ENCODE peak calls at places on chromosomes 3 and 15, in seven cellular contexts. G is fibroblast of lung, O is progenitor cell of endocrine pancreas, Q is lower lobe of right lung, J is coronary artery, N is neural crest cell, B is H9. T is an unnamed sample.

GRCh38 chr15:65954289-65954741 is 85.0 kb downstream of the RAB11A start:
- DNase-seq in G (peak), O (no peak), Q (no peak), J (no peak), N (peak), B (peak), T (peak)

GRCh38 chr3:24110051-24110450 is 165.0 kb downstream of the NR1D2 start:
- DNase-seq in G (no peak), O (no peak), Q (no peak), J (no peak), N (no peak), B (no peak), T (no peak)

GRCh38 chr3:198030726-198031125 is 70.7 kb downstream of the LMLN start:
- DNase-seq in G (no peak), O (no peak), Q (no peak), J (no peak), N (no peak), B (no peak), T (no peak)

GRCh38 chr15:82803793-82804574 is 1.9 kb downstream of the FSD2 start:
- DNase-seq in G (peak), O (no peak), Q (no peak), J (no peak), N (no peak), B (no peak), T (no peak)

GRCh38 chr15:87498545-87498944 is 758.0 kb downstream of the NTRK3 start:
- DNase-seq in G (peak), O (no peak), Q (no peak), J (no peak), N (no peak), B (no peak), T (no peak)

GRCh38 chr15:87739866-87740265 is 516.7 kb downstream of the NTRK3 start:
- DNase-seq in G (peak), O (no peak), Q (no peak), J (no peak), N (no peak), B (no peak), T (no peak)

GRCh38 chr3:98223907-98224672 is 40.0 kb upstream of the OR5H6 start:
- DNase-seq in G (no peak), O (no peak), Q (no peak), J (no peak), N (no peak), B (no peak), T (no peak)

GRCh38 chr3:105367063-105367405 is 325 bp downstream of the ALCAM start:
- DNase-seq in G (no peak), O (no peak), Q (peak), J (peak), N (peak), B (peak), T (peak)

GRCh38 chr3:127394984-127395662 is 107.3 kb upstream of the PRR20G start:
- DNase-seq in G (no peak), O (no peak), Q (no peak), J (peak), N (no peak), B (no peak), T (no peak)

GRCh38 chr3:88640581-88640980 is 466.8 kb upstream of the EPHA3 start:
- DNase-seq in G (peak), O (no peak), Q (no peak), J (no peak), N (no peak), B (no peak), T (no peak)

GRCh38 chr15:42137461-42138261 is 18.8 kb downstream of the PLA2G4F start:
- DNase-seq in G (peak), O (no peak), Q (no peak), J (no peak), N (peak), B (peak), T (peak)

GRCh38 chr3:112752092-112752512 is 94.6 kb downstream of the CD200R1L start:
- DNase-seq in G (peak), O (no peak), Q (no peak), J (no peak), N (no peak), B (no peak), T (no peak)

GRCh38 chr3:62049033-62049432 is 324.3 kb downstream of the FEZF2 start:
- DNase-seq in G (peak), O (no peak), Q (no peak), J (no peak), N (no peak), B (no peak), T (no peak)

GRCh38 chr3:105965384-105965783 is 96.6 kb upstream of the CBLB start:
- DNase-seq in G (peak), O (no peak), Q (no peak), J (no peak), N (no peak), B (no peak), T (no peak)

DNA sequence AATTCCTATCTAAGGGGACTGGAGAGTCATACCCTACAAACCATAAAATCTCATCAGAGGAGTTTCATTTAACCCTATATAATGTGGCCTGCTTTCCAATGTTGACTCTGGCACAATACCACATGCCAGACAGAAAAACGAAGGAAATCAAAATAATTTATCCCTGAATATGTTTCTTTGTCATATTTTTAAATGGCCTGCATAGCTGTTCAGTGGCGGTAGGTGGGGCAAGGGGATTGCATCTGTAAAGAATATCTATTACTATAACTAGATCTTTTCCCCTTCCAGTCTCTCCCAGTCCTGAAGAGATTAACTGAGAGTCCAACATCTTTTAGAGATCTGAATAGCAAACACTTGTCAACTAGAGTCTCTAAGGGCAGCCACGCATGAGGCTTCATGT is 278.1 kb upstream of the CTNNB1 start:
- DNase-seq in G (no peak), O (no peak), Q (no peak), J (no peak), N (no peak), B (no peak), T (no peak)
- TF ChIP-seq CTCF in G (no peak), O (no peak), Q (no peak), J (no peak), N (no peak), B (no peak), T (no peak)

GRCh38 chr15:53196235-53196634 is 406.1 kb upstream of the ONECUT1 start:
- DNase-seq in G (no peak), O (no peak), Q (no peak), J (no peak), N (peak), B (no peak), T (no peak)

GRCh38 chr15:53202876-53203275 is 412.7 kb upstream of the ONECUT1 start:
- DNase-seq in G (no peak), O (no peak), Q (no peak), J (no peak), N (no peak), B (no peak), T (no peak)

GRCh38 chr15:53193149-53193548 is 403.0 kb upstream of the ONECUT1 start:
- DNase-seq in G (peak), O (no peak), Q (no peak), J (no peak), N (peak), B (no peak), T (no peak)

DNA sequence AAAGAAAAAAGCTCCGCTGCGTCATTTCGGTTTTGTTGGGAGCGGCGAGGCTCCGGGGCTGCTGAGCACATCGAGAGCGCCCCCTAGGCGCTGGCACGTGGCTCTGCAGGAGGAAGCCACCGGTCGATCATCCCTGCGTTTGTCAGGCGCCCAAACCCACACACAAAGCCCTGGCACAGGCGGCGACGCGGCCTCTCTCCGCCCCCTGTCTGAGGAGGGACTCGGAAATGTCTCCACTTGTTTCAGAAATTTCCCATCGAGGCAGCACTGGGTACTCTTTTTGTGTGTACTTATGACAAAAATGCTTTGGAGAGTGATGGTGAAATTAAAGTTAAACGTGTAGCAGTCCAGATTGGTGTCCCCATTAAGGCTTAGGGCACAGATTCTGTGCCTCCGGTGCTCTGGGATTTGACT is 407.3 kb upstream of the ONECUT1 start:
- DNase-seq in G (peak), O (peak), Q (peak), J (no peak), N (peak), B (peak), T (peak)
- TF ChIP-seq CTCF in G (peak), O (peak), Q (peak), J (peak), N (peak), B (peak), T (peak)

DNA sequence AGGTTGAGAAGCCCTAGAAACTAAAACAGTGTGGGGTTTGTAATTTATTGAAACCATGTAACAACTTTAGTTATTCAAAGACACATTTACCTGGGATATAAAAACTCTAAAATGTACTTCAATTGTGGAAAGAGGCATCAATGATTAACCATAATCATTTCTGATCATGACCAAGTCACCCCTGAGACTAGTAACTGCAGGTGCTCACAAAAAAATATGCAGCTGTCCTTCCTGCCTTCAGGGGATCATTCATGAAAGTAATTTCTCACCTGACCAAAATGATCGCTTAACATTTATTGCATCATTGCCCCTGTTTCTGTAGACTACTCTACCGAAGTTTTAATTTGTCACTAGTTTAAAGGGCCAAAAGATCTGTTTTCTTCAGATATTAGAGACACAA is 9.0 kb downstream of the ACP3 start:
- DNase-seq in G (no peak), O (no peak), Q (no peak), J (no peak), N (no peak), B (no peak), T (no peak)
- TF ChIP-seq CTCF in G (no peak), O (no peak), Q (no peak), J (no peak), N (no peak), B (no peak), T (no peak)

GRCh38 chr3:100210777-100211145 is 50.0 kb upstream of the TBC1D23 start:
- DNase-seq in G (peak), O (no peak), Q (no peak), J (no peak), N (no peak), B (peak), T (no peak)

GRCh38 chr3:100216713-100217112 is 44.1 kb upstream of the TBC1D23 start:
- DNase-seq in G (peak), O (no peak), Q (no peak), J (no peak), N (no peak), B (no peak), T (no peak)

GRCh38 chr3:100209948-100210776 is 50.6 kb upstream of the TBC1D23 start:
- DNase-seq in G (no peak), O (no peak), Q (no peak), J (no peak), N (no peak), B (no peak), T (no peak)

GRCh38 chr3:100214574-100214964 is 46.2 kb upstream of the TBC1D23 start:
- DNase-seq in G (no peak), O (no peak), Q (no peak), J (no peak), N (no peak), B (no peak), T (no peak)

DNA sequence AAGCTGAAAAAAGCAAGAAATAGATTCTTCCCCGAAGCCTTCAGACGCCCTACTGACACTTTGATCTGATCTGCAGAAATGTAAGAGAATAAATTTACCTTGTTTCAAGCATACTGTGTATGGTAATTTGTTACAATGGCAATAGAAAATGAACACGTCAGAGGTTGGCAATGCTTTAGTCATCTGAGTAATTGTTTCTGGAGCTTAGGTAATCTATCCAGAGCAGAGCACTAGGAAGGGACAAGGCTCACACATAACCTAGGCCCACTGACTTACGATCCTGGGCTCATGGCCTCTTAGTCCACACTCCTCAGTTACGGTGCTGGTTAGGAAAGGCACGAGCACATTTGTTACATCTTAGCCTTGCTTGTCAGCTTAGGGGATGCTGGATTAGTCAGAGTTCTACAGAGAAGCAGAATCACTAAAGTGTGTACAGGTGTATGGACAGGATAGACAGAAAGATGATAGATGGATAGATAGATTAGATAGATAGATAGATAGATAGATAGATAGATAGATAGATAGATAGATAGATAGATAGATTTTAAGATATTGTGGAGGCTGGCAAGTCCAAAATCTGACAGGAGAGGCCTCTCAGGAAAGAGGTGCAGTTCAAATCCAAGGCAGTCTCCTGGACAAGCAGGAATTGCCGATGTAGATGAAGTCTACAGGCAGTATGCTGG is 46.8 kb upstream of the TBC1D23 start:
- DNase-seq in G (peak), O (no peak), Q (no peak), J (no peak), N (no peak), B (no peak), T (no peak)
- TF ChIP-seq CTCF in G (no peak), O (no peak), Q (no peak), J (no peak), N (no peak), B (no peak), T (no peak)

GRCh38 chr3:71917540-71917939 is 132.6 kb upstream of the PROK2 start:
- DNase-seq in G (no peak), O (no peak), Q (no peak), J (no peak), N (no peak), B (no peak), T (no peak)

GRCh38 chr3:71916747-71917369 is 131.9 kb upstream of the PROK2 start:
- DNase-seq in G (peak), O (no peak), Q (no peak), J (no peak), N (no peak), B (no peak), T (no peak)

GRCh38 chr3:71919572-71919971 is 134.6 kb upstream of the PROK2 start:
- DNase-seq in G (no peak), O (no peak), Q (no peak), J (no peak), N (no peak), B (no peak), T (no peak)

GRCh38 chr3:71924721-71925120 is 139.8 kb upstream of the PROK2 start:
- DNase-seq in G (no peak), O (no peak), Q (no peak), J (no peak), N (no peak), B (no peak), T (no peak)

DNA sequence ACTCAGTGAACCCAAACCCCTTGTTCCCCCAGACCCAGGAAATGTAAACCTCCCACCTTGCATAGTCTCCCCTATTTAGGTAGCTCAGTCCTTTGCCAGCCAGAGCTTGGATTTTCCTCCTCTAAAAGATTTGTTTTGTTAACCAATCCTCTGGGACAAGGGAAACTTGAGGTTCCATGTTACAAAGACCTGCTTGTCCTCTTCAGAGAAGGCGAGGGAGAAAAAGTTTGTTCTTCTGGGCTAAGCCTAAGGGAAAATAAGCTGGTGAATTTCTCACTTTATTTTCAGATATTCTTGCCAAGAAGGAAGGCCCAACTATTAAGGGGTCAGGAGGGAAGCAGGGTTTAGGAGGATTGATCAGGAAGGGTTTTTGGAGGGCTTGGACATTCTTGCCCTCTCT is 136.1 kb upstream of the PROK2 start:
- DNase-seq in G (no peak), O (no peak), Q (no peak), J (no peak), N (no peak), B (no peak), T (no peak)
- TF ChIP-seq CTCF in G (no peak), O (no peak), Q (no peak), J (no peak), N (no peak), B (no peak), T (no peak)

DNA sequence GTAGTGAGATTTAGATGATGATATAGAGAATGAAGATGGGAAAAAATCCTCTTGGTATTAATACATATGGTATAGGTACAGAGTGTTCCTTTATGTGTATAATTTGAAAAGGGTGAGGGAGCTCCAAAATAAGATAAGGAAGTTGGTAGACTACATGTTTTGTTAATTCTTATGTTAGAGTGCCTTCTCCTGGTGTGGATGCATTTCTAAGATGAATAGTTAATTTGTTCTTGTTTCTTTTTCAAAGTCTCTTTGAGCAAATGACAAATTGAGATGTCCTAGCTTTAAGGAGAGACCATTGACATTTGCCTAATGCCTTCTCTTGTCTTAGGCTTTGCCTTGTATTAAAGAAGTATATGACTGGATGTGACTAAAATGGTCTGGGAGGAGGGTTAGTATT is 34.1 kb downstream of the AKAP13 start:
- DNase-seq in G (no peak), O (no peak), Q (no peak), J (no peak), N (no peak), B (no peak), T (no peak)
- TF ChIP-seq CTCF in G (no peak), O (no peak), Q (peak), J (no peak), N (no peak), B (no peak), T (no peak)

T was measured in Calu3.